ENCODE peak calls at places on chromosomes 12 and 14, in eight cellular contexts. X is fibroblast of the conjunctiva, Q is uterus, R is iris pigment epithelial cell, A is myocyte, D is frontal cortex, P is cardiac septum, I is AG10803. T is an unnamed sample.

GRCh38 chr12:50542448-50542847 is 37.7 kb downstream of the DIP2B start:
- DNase-seq in X (no peak), Q (no peak), R (peak), A (peak), D (no peak), P (no peak), I (peak), T (no peak)

GRCh38 chr12:112855375-112855774 is 51.4 kb upstream of the OAS1 start:
- DNase-seq in X (no peak), Q (no peak), R (peak), A (no peak), D (no peak), P (no peak), I (no peak), T (no peak)

GRCh38 chr14:75088566-75089373 is 19.3 kb downstream of the ZC2HC1C start:
- DNase-seq in X (peak), Q (no peak), R (peak), A (peak), D (peak), P (no peak), I (peak), T (no peak)

GRCh38 chr12:113030875-113031525 is 25.5 kb upstream of the DTX1 start:
- DNase-seq in X (peak), Q (no peak), R (peak), A (peak), D (peak), P (no peak), I (peak), T (no peak)

GRCh38 chr12:102562836-102563425 is 82.6 kb upstream of the IGF1 start:
- DNase-seq in X (no peak), Q (no peak), R (no peak), A (peak), D (no peak), P (no peak), I (peak), T (no peak)

GRCh38 chr12:12899530-12900380 is 8.4 kb downstream of the GPRC5A start:
- DNase-seq in X (peak), Q (peak), R (peak), A (peak), D (no peak), P (no peak), I (peak), T (no peak)

GRCh38 chr12:57473886-57474285 is 5.8 kb downstream of the ARHGAP9 start:
- DNase-seq in X (no peak), Q (no peak), R (no peak), A (no peak), D (no peak), P (no peak), I (no peak), T (no peak)

GRCh38 chr14:73365727-73366126 is 92.6 kb downstream of the NUMB start:
- DNase-seq in X (no peak), Q (no peak), R (peak), A (no peak), D (no peak), P (no peak), I (no peak), T (no peak)

GRCh38 chr12:80559766-80560165 is 115.7 kb downstream of the PTPRQ start:
- DNase-seq in X (no peak), Q (no peak), R (no peak), A (no peak), D (no peak), P (no peak), I (no peak), T (no peak)

GRCh38 chr12:101566318-101566717 is 28.5 kb upstream of the MYBPC1 start:
- DNase-seq in X (no peak), Q (no peak), R (no peak), A (no peak), D (no peak), P (no peak), I (no peak), T (no peak)

GRCh38 chr12:58443273-58443980 is 476.9 kb downstream of the LRIG3 start:
- DNase-seq in X (no peak), Q (no peak), R (peak), A (peak), D (no peak), P (no peak), I (peak), T (no peak)

GRCh38 chr12:34600592-34601462 is 578.5 kb downstream of the ALG10 start:
- DNase-seq in X (no peak), Q (peak), R (no peak), A (no peak), D (no peak), P (peak), I (no peak), T (peak)

GRCh38 chr14:29799718-29800117 is 127.9 kb downstream of the PRKD1 start:
- DNase-seq in X (no peak), Q (no peak), R (no peak), A (no peak), D (no peak), P (no peak), I (no peak), T (no peak)

GRCh38 chr12:95848575-95849388 is 10.0 kb upstream of the SNRPF start:
- DNase-seq in X (no peak), Q (no peak), R (peak), A (peak), D (peak), P (no peak), I (peak), T (no peak)

GRCh38 chr12:75954749-75955148 is 76.8 kb downstream of the PHLDA1 start:
- DNase-seq in X (no peak), Q (no peak), R (no peak), A (no peak), D (no peak), P (no peak), I (no peak), T (no peak)

GRCh38 chr14:90968025-90968424 is 92.4 kb downstream of the RPS6KA5 start:
- DNase-seq in X (peak), Q (no peak), R (peak), A (no peak), D (no peak), P (no peak), I (peak), T (no peak)

GRCh38 chr12:32603858-32604257 is 75.2 kb upstream of the DNM1L start:
- DNase-seq in X (no peak), Q (no peak), R (peak), A (no peak), D (no peak), P (no peak), I (peak), T (no peak)

GRCh38 chr12:113664224-113664681 is 192.6 kb upstream of the LHX5 start:
- DNase-seq in X (no peak), Q (no peak), R (no peak), A (no peak), D (no peak), P (no peak), I (no peak), T (no peak)

GRCh38 chr12:96099986-96100385 is 64.6 kb upstream of the LTA4H start:
- DNase-seq in X (no peak), Q (no peak), R (no peak), A (no peak), D (no peak), P (no peak), I (no peak), T (no peak)

GRCh38 chr12:109165599-109165998 is 49.2 kb downstream of the ACACB start:
- DNase-seq in X (no peak), Q (no peak), R (peak), A (no peak), D (no peak), P (no peak), I (peak), T (peak)

GRCh38 chr12:58346032-58346632 is 404.8 kb downstream of the ATP23 start:
- DNase-seq in X (no peak), Q (no peak), R (peak), A (peak), D (peak), P (no peak), I (peak), T (no peak)

GRCh38 chr14:29999013-29999539 is 71.4 kb upstream of the PRKD1 start:
- DNase-seq in X (no peak), Q (no peak), R (no peak), A (no peak), D (no peak), P (no peak), I (no peak), T (no peak)

GRCh38 chr12:13230500-13230899 is 34.0 kb downstream of the EMP1 start:
- DNase-seq in X (peak), Q (peak), R (no peak), A (no peak), D (no peak), P (no peak), I (peak), T (no peak)

GRCh38 chr14:77128414-77128891 is 13.1 kb downstream of the ZDHHC22 start:
- DNase-seq in X (no peak), Q (no peak), R (peak), A (no peak), D (no peak), P (no peak), I (no peak), T (no peak)

GRCh38 chr12:2329811-2330210 is 277.0 kb downstream of the CACNA1C start:
- DNase-seq in X (no peak), Q (no peak), R (no peak), A (peak), D (no peak), P (no peak), I (no peak), T (no peak)

GRCh38 chr12:553216-554000 is 93.7 kb downstream of the B4GALNT3 start:
- DNase-seq in X (no peak), Q (no peak), R (no peak), A (no peak), D (no peak), P (no peak), I (peak), T (peak)

GRCh38 chr12:47302111-47302597 is 222.4 kb upstream of the AMIGO2 start:
- DNase-seq in X (no peak), Q (peak), R (no peak), A (no peak), D (no peak), P (no peak), I (peak), T (no peak)

GRCh38 chr12:11978985-11979384 is 91.8 kb upstream of the BCL2L14 start:
- DNase-seq in X (no peak), Q (no peak), R (peak), A (no peak), D (no peak), P (no peak), I (no peak), T (no peak)

GRCh38 chr14:67391266-67391665 is 20.7 kb downstream of the PLEK2 start:
- DNase-seq in X (no peak), Q (no peak), R (no peak), A (no peak), D (no peak), P (no peak), I (no peak), T (no peak)

GRCh38 chr14:51525705-51526104 is 126.0 kb upstream of the FRMD6 start:
- DNase-seq in X (no peak), Q (no peak), R (no peak), A (no peak), D (no peak), P (no peak), I (no peak), T (no peak)

GRCh38 chr12:68040450-68041075 is 51.3 kb downstream of the IFNG-AS1 start:
- DNase-seq in X (peak), Q (peak), R (peak), A (peak), D (peak), P (no peak), I (peak), T (peak)

GRCh38 chr12:26182377-26182776 is 13.0 kb upstream of the SSPN start:
- DNase-seq in X (no peak), Q (no peak), R (no peak), A (no peak), D (no peak), P (no peak), I (no peak), T (no peak)

GRCh38 chr14:102570334-102570995 is 22.0 kb upstream of the RCOR1 start:
- DNase-seq in X (no peak), Q (no peak), R (no peak), A (no peak), D (no peak), P (no peak), I (no peak), T (no peak)